ENCODE peak calls at places on chromosomes 16 and 17, in nine cellular contexts. G is NCI-H2029; Q is A549; F is cardiac fibroblast; R is stimulated activated CD4-positive, alpha-beta T cell treated with anti-CD3 and anti-CD28 coated beads, Interleukin-15, amount 100 ng/mL, for 48 hours; N is occipital lobe; K is T-helper 17 cell; I is activated CD8-positive, alpha-beta memory T cell treated with anti-CD3 and anti-CD28 coated beads, Interleukin-2, amount 50 U/mL, for 48 hours; H is fibroblast of pulmonary artery. U is an unnamed sample.

GRCh38 chr17:60327870-60328362 is 64.0 kb downstream of the USP32 start:
- DNase-seq in H (no peak), K (no peak), R (no peak), I (no peak), N (no peak), Q (no peak), G (no peak), F (no peak), U (no peak)

GRCh38 chr17:33163827-33164555 is 129.1 kb downstream of the ASIC2 start:
- DNase-seq in K (no peak), N (no peak), F (no peak), I (no peak), R (no peak), H (no peak), Q (no peak), G (no peak), U (no peak)

GRCh38 chr17:82495844-82496528 is 23.5 kb upstream of the FOXK2 start:
- DNase-seq in I (no peak), N (no peak), H (no peak), R (no peak), K (no peak), G (peak), Q (no peak), F (no peak), U (no peak)

GRCh38 chr17:44911133-44912001 is 3.9 kb downstream of the GFAP start:
- DNase-seq in N (no peak), G (no peak), R (peak), F (peak), I (peak), Q (peak), H (peak), K (peak), U (peak)

GRCh38 chr16:12833939-12834338 is 30.3 kb upstream of the CPPED1 start:
- DNase-seq in I (no peak), R (no peak), F (no peak), K (no peak), N (peak), H (no peak), Q (peak), G (peak), U (no peak)

GRCh38 chr17:55614061-55614460 is 102.8 kb upstream of the SMIM36 start:
- DNase-seq in K (no peak), Q (no peak), N (no peak), G (no peak), F (no peak), R (no peak), I (no peak), H (no peak), U (no peak)

GRCh38 chr17:81898029-81898866 is 3.8 kb upstream of the NPB start:
- DNase-seq in K (no peak), R (no peak), I (no peak), H (peak), F (peak), Q (peak), G (no peak), N (peak), U (no peak)

GRCh38 chr17:58531122-58531521 is 16.7 kb upstream of the MTMR4 start:
- DNase-seq in Q (no peak), I (no peak), N (no peak), R (no peak), G (no peak), F (no peak), H (no peak), K (no peak), U (no peak)

GRCh38 chr16:80993293-80993691 is 13.4 kb downstream of the CMC2 start:
- DNase-seq in N (no peak), F (peak), I (no peak), Q (peak), H (peak), K (no peak), R (no peak), G (no peak), U (no peak)

GRCh38 chr17:77479817-77480508 is 339.2 kb downstream of the SEC14L1 start:
- DNase-seq in K (no peak), N (no peak), H (no peak), G (no peak), I (no peak), Q (no peak), F (no peak), R (no peak), U (no peak)

GRCh38 chr17:2343421-2343820 is 6.1 kb downstream of the SGSM2 start:
- DNase-seq in I (peak), R (peak), K (no peak), N (no peak), F (no peak), H (no peak), G (peak), Q (no peak), U (no peak)

GRCh38 chr17:29625037-29625750 is 2.5 kb upstream of the CORO6 start:
- DNase-seq in Q (peak), N (no peak), F (peak), K (no peak), R (no peak), I (no peak), G (no peak), H (no peak), U (no peak)

GRCh38 chr17:27540300-27541105 is 84.3 kb downstream of the KSR1 start:
- DNase-seq in Q (peak), K (no peak), F (peak), I (no peak), H (peak), G (no peak), R (no peak), N (no peak), U (no peak)

GRCh38 chr17:43536236-43537088 is 9.7 kb downstream of the ETV4 start:
- DNase-seq in G (no peak), F (peak), K (no peak), R (no peak), I (no peak), H (peak), Q (no peak), N (no peak), U (no peak)

GRCh38 chr17:7558544-7559306 is at the start of gene TNFSF13:
- DNase-seq in Q (no peak), F (no peak), I (no peak), G (no peak), R (no peak), K (no peak), H (no peak), N (no peak), U (no peak)

GRCh38 chr17:382644-383533 is 30.3 kb upstream of the RPH3AL start:
- DNase-seq in G (no peak), I (no peak), F (peak), R (no peak), H (peak), Q (peak), N (no peak), K (no peak), U (no peak)

GRCh38 chr17:19958023-19958422 is 19.6 kb downstream of the AKAP10 start:
- DNase-seq in I (no peak), H (peak), G (no peak), R (no peak), F (peak), N (no peak), K (no peak), Q (peak), U (no peak)

GRCh38 chr17:20095366-20096080 is 86.4 kb downstream of the SPECC1 start:
- DNase-seq in Q (peak), N (peak), G (peak), I (no peak), K (no peak), R (no peak), F (peak), H (peak), U (peak)

GRCh38 chr17:4040784-4041183 is 76.5 kb upstream of the ATP2A3 start:
- DNase-seq in G (no peak), F (no peak), R (no peak), K (no peak), I (no peak), H (no peak), Q (no peak), N (no peak), U (no peak)

GRCh38 chr17:4838306-4838785 is 5.2 kb downstream of the MINK1 start:
- DNase-seq in G (no peak), I (no peak), N (no peak), K (no peak), R (no peak), Q (no peak), H (no peak), F (no peak), U (no peak)

GRCh38 chr17:27529230-27529796 is 73.1 kb downstream of the KSR1 start:
- DNase-seq in H (peak), I (no peak), N (no peak), F (peak), G (no peak), R (no peak), K (no peak), Q (peak), U (no peak)